ENCODE peak calls at places on chromosomes 11 and 22, in ten cellular contexts. L is activated CD4-positive, CD25-positive, alpha-beta regulatory T cell; V is ecto neural progenitor cell; T is NCI-H1436; H is cardiac fibroblast; W is EL; U is small intestine; R is activated T-helper 1 cell treated with Interleukin-2 at 50 U/mL for 16 hours; E is Caki2; F is NCI-H1694. G is an unnamed sample.

GRCh38 chr11:121670792-121671275 is 218.1 kb upstream of the SORL1-AS1 start:
- DNase-seq in L (no peak), V (no peak), T (no peak), H (no peak), W (no peak), U (no peak), R (no peak), E (no peak), F (no peak), G (no peak)

GRCh38 chr11:102560555-102561011 is 30.0 kb upstream of the MMP7 start:
- DNase-seq in L (no peak), V (no peak), T (no peak), H (peak), W (peak), U (peak), R (no peak), E (no peak), F (no peak), G (no peak)

GRCh38 chr11:72446929-72447753 is 12.8 kb upstream of the CLPB start:
- DNase-seq in L (no peak), V (no peak), T (peak), H (peak), W (peak), U (peak), R (no peak), E (peak), F (peak), G (no peak)

GRCh38 chr11:87198266-87198881 is 160.6 kb downstream of the TMEM135 start:
- DNase-seq in L (no peak), V (no peak), T (no peak), H (no peak), W (no peak), U (no peak), R (no peak), E (no peak), F (no peak), G (no peak)

GRCh38 chr22:50463188-50463900 is 11.5 kb downstream of the SBF1 start:
- DNase-seq in L (no peak), V (no peak), T (no peak), H (no peak), W (no peak), U (no peak), R (no peak), E (no peak), F (no peak), G (no peak)

GRCh38 chr22:29706991-29707390 is 12.8 kb upstream of the CABP7 start:
- DNase-seq in L (no peak), V (no peak), T (peak), H (no peak), W (no peak), U (no peak), R (no peak), E (no peak), F (no peak), G (no peak)

GRCh38 chr11:96055706-96056387 is 131.9 kb upstream of the MTMR2 start:
- DNase-seq in L (no peak), V (no peak), T (no peak), H (peak), W (peak), U (no peak), R (no peak), E (no peak), F (no peak), G (no peak)

GRCh38 chr11:11620251-11620965 is 1.4 kb downstream of the GALNT18 start:
- DNase-seq in L (no peak), V (peak), T (peak), H (no peak), W (no peak), U (peak), R (no peak), E (peak), F (no peak), G (no peak)

GRCh38 chr11:119029340-119030028 is 1.2 kb downstream of the SLC37A4 start:
- DNase-seq in L (no peak), V (peak), T (no peak), H (no peak), W (no peak), U (peak), R (no peak), E (peak), F (no peak), G (no peak)

GRCh38 chr11:72969894-72970335 is 155.7 kb downstream of the ATG16L2 start:
- DNase-seq in L (no peak), V (no peak), T (no peak), H (peak), W (peak), U (peak), R (no peak), E (no peak), F (no peak), G (no peak)

GRCh38 chr22:39249081-39249704 is 4.4 kb upstream of the PDGFB start:
- DNase-seq in L (no peak), V (no peak), T (no peak), H (no peak), W (no peak), U (no peak), R (no peak), E (no peak), F (no peak), G (no peak)

GRCh38 chr11:255176-255575 is 18.4 kb downstream of the PSMD13 start:
- DNase-seq in L (no peak), V (no peak), T (no peak), H (peak), W (peak), U (no peak), R (no peak), E (no peak), F (no peak), G (no peak)

GRCh38 chr11:34192481-34193401 is 87.3 kb downstream of the NAT10 start:
- DNase-seq in L (no peak), V (peak), T (no peak), H (peak), W (peak), U (peak), R (no peak), E (peak), F (peak), G (peak)

GRCh38 chr22:33923660-33924246 is 3.5 kb upstream of the LARGE1 start:
- DNase-seq in L (no peak), V (peak), T (peak), H (peak), W (peak), U (peak), R (no peak), E (peak), F (peak), G (peak)

GRCh38 chr11:119832536-119832935 is 103.5 kb upstream of the NECTIN1 start:
- DNase-seq in L (no peak), V (peak), T (peak), H (peak), W (peak), U (peak), R (no peak), E (no peak), F (no peak), G (no peak)

GRCh38 chr11:78397398-78397797 is 20.2 kb downstream of the GAB2 start:
- DNase-seq in L (no peak), V (no peak), T (no peak), H (no peak), W (no peak), U (no peak), R (no peak), E (no peak), F (no peak), G (no peak)

GRCh38 chr11:122981388-122982264 is at the start of gene BSX:
- DNase-seq in L (no peak), V (peak), T (no peak), H (peak), W (peak), U (peak), R (peak), E (peak), F (no peak), G (peak)

G was measured in T1000.